ENCODE peak calls at places on chromosomes 1 and 21, in four cellular contexts. D, J, R and B are unnamed samples.

GRCh38 chr1:92655197-92655801 is 129.6 kb downstream of the EVI5 start:
- DNase-seq in D (no peak), J (no peak), R (no peak), B (no peak)

GRCh38 chr1:53459321-53460175 is at the start of gene DMRTB1:
- DNase-seq in D (no peak), J (no peak), R (no peak), B (no peak)

GRCh38 chr1:235767795-235768194 is 98.9 kb downstream of the LYST start:
- DNase-seq in D (no peak), J (no peak), R (no peak), B (no peak)

GRCh38 chr1:101728029-101728428 is 268.7 kb downstream of the OLFM3 start:
- DNase-seq in D (no peak), J (no peak), R (no peak), B (no peak)

GRCh38 chr21:33866851-33867250 is 48.8 kb downstream of the ATP5PO start:
- DNase-seq in D (peak), J (no peak), R (no peak), B (no peak)

GRCh38 chr1:248857201-248857600 is 1.7 kb downstream of the ZNF692 start:
- DNase-seq in D (no peak), J (no peak), R (no peak), B (no peak)

GRCh38 chr1:58409826-58410225 is 136.7 kb downstream of the OMA1 start:
- DNase-seq in D (peak), J (no peak), R (no peak), B (no peak)

GRCh38 chr1:181896824-181897223 is 164.7 kb downstream of the ZNF648 start:
- DNase-seq in D (no peak), J (no peak), R (no peak), B (no peak)

GRCh38 chr1:241330619-241331327 is 26.2 kb downstream of the RGS7 start:
- DNase-seq in D (no peak), J (no peak), R (no peak), B (no peak)

GRCh38 chr1:29677028-29678024 is 441.0 kb downstream of the PTPRU start:
- DNase-seq in D (no peak), J (no peak), R (no peak), B (no peak)

GRCh38 chr1:162069334-162070093 is at the start of gene NOS1AP:
- DNase-seq in D (no peak), J (peak), R (peak), B (peak)

GRCh38 chr1:26389604-26390247 is 17.2 kb upstream of the ZNF683 start:
- DNase-seq in D (no peak), J (no peak), R (no peak), B (no peak)

GRCh38 chr1:160064746-160065145 is 5.2 kb downstream of the KCNJ10 start:
- DNase-seq in D (no peak), J (no peak), R (no peak), B (no peak)

GRCh38 chr1:92329356-92330129 is 30.7 kb downstream of the RPAP2 start:
- DNase-seq in D (peak), J (no peak), R (no peak), B (no peak)

GRCh38 chr1:44650159-44650831 is 24.0 kb downstream of the TMEM53 start:
- DNase-seq in D (no peak), J (no peak), R (no peak), B (no peak)

GRCh38 chr1:65277605-65278343 is 31.6 kb upstream of the DNAJC6 start:
- DNase-seq in D (no peak), J (no peak), R (peak), B (no peak)

GRCh38 chr21:44840771-44841170 is 22.9 kb upstream of the SUMO3 start:
- DNase-seq in D (no peak), J (no peak), R (no peak), B (no peak)

GRCh38 chr1:46456411-46456963 is 33.1 kb upstream of the DMBX1 start:
- DNase-seq in D (no peak), J (no peak), R (no peak), B (no peak)

GRCh38 chr1:224488806-224489584 is 54.4 kb upstream of the WDR26 start:
- DNase-seq in D (peak), J (no peak), R (no peak), B (no peak)

GRCh38 chr1:151012684-151013471 is 4.6 kb downstream of the PRUNE1 start:
- DNase-seq in D (no peak), J (peak), R (no peak), B (no peak)

GRCh38 chr1:170309389-170310013 is 163.7 kb downstream of the NTMT2 start:
- DNase-seq in D (peak), J (no peak), R (no peak), B (no peak)

GRCh38 chr1:94342416-94342815 is 75.8 kb upstream of the ABCD3 start:
- DNase-seq in D (no peak), J (no peak), R (no peak), B (no peak)

GRCh38 chr1:169890761-169891538 is 2.7 kb downstream of the SCYL3 start:
- DNase-seq in D (no peak), J (no peak), R (no peak), B (no peak)

GRCh38 chr21:33268736-33269441 is 2.7 kb downstream of the IL10RB start:
- DNase-seq in D (no peak), J (peak), R (no peak), B (peak)

GRCh38 chr1:115423776-115424175 is 85.7 kb upstream of the NGF start:
- DNase-seq in D (peak), J (no peak), R (no peak), B (no peak)

GRCh38 chr1:21149430-21149861 is 27.3 kb downstream of the EIF4G3 start:
- DNase-seq in D (peak), J (no peak), R (no peak), B (peak)

GRCh38 chr1:151085953-151086559 is 15.5 kb downstream of the GABPB2 start:
- DNase-seq in D (no peak), J (no peak), R (no peak), B (no peak)

GRCh38 chr1:98992844-98993243 is 11.8 kb downstream of the PLPPR5 start:
- DNase-seq in D (no peak), J (no peak), R (no peak), B (no peak)

GRCh38 chr1:241775021-241775420 is 73.0 kb upstream of the EXO1 start:
- DNase-seq in D (no peak), J (no peak), R (no peak), B (no peak)

GRCh38 chr1:198657550-198658064 is 18.8 kb downstream of the PTPRC start:
- DNase-seq in D (peak), J (no peak), R (no peak), B (no peak)
- TF ChIP-seq USF2 in D (no peak), J (no peak), R (no peak), B (no peak)

GRCh38 chr1:177800386-177801058 is 169.3 kb downstream of the SEC16B start:
- DNase-seq in D (peak), J (no peak), R (no peak), B (no peak)
- TF ChIP-seq MAZ in D (no peak), J (no peak), R (no peak), B (no peak)

GRCh38 chr1:10864776-10865175 is 68.3 kb upstream of the CASZ1 start:
- DNase-seq in D (no peak), J (no peak), R (no peak), B (no peak)
- TF ChIP-seq USF2 in D (no peak), J (no peak), R (no peak), B (no peak)

DNA sequence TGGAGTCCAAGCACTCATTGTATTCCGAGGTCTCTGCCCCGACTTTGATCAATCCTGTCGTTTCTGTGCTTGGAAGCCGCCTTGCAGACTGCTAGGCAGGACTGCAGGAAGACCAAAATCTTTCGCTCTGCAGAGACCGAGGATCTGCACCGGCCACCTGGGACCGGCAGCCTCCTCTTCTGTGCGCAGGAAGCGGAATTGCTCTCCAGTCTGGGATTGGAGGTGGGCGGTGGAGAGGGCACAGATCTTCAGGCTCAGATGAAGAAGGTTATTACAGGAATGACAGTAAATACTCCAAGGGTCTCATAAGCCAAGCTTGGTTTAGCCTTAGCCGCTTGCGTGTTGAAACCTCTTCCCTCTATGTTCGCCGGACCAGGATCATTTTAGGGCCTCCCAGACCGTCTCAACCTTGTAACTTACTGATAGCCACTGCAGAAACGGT is 1.0 kb downstream of the MIA3 start:
- DNase-seq in D (peak), J (peak), R (peak), B (no peak)
- TF ChIP-seq MAZ in D (no peak), J (no peak), R (no peak), B (no peak)

GRCh38 chr1:201861448-201861847 is 27.2 kb upstream of the SHISA4 start:
- DNase-seq in D (no peak), J (no peak), R (no peak), B (no peak)

DNA sequence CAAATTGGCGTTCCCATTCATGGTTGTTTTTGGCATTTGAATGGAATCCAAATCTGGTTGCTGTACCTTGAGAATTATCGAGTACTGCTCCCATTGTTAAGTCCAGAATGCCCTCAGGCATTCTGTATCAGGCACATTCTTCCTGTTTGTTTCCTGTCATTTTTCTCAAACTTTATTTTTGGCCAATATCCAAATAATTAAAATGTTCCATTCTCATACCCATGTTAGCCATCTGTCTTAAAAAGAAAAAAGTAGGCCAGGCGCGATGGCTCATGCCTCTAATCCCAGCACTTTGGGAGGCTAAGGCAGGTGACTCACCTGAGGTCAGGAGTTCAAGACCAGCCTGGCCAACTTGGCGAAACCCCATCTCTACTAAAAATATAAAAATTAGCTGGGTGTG is 29.3 kb upstream of the SHISA4 start:
- DNase-seq in D (no peak), J (no peak), R (no peak), B (no peak)
- TF ChIP-seq USF2 in D (no peak), J (no peak), R (no peak), B (no peak)

GRCh38 chr1:28087614-28088167 is 719 bp downstream of the EYA3 start:
- DNase-seq in D (peak), J (peak), R (peak), B (no peak)
- TF ChIP-seq MAZ in D (no peak), J (no peak), R (no peak), B (no peak)

GRCh38 chr21:42561742-42562141 is 48.1 kb downstream of the SLC37A1 start:
- DNase-seq in D (no peak), J (peak), R (peak), B (no peak)

GRCh38 chr21:42558846-42559245 is 45.2 kb downstream of the SLC37A1 start:
- DNase-seq in D (no peak), J (no peak), R (no peak), B (no peak)

GRCh38 chr21:42559326-42559725 is 45.7 kb downstream of the SLC37A1 start:
- DNase-seq in D (no peak), J (no peak), R (no peak), B (no peak)

GRCh38 chr21:42562258-42562657 is 48.6 kb downstream of the SLC37A1 start:
- DNase-seq in D (no peak), J (peak), R (no peak), B (no peak)

DNA sequence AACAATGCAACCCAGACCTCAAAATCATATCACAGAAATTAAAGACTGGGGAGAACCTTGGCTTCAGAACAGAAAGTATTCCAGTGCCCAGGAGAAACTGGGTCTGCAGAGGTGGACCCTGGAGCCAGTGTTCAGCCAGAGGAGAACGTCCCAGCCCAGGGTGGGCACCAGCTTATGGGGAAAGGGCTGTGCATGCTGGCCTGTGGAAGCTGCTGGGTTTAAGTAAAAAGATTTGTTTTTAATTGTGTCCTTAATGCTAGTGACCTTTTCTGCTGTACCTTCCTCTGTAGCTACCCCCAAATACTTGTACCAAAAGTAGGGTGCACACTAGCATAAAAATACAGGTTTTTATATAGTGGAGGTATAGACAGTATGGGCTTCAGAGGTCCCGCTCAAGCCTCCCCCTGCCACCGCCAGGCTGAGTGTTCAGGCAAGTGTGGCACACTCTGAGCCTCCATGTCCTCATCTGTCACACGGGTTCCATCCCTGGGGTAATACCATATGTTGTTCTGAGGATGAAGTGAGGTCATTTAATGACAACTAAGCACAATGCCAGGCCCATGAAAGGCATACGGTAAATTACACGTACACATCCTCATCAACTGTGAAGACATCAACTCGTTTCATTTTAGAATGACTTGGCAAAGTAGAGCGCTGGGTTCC is 47.0 kb downstream of the SLC37A1 start:
- DNase-seq in D (no peak), J (no peak), R (no peak), B (no peak)
- TF ChIP-seq USF2 in D (no peak), J (no peak), R (no peak), B (no peak)

GRCh38 chr1:39926343-39926769 is 24.6 kb upstream of the MYCL start:
- DNase-seq in D (peak), J (peak), R (no peak), B (no peak)

GRCh38 chr1:39926820-39927219 is 25.1 kb upstream of the MYCL start:
- DNase-seq in D (no peak), J (no peak), R (no peak), B (no peak)

GRCh38 chr1:39928809-39929587 is 25.9 kb upstream of the MFSD2A start:
- DNase-seq in D (no peak), J (no peak), R (no peak), B (no peak)

GRCh38 chr1:39925727-39926342 is 24.1 kb upstream of the MYCL start:
- DNase-seq in D (peak), J (no peak), R (no peak), B (no peak)

GRCh38 chr1:39927538-39927937 is 25.8 kb upstream of the MYCL start:
- DNase-seq in D (no peak), J (no peak), R (no peak), B (no peak)
- TF ChIP-seq MAZ in D (no peak), J (no peak), R (no peak), B (no peak)